ENCODE peak calls at places on chromosome 4, in eight cellular contexts. One of them, this sample, is unnamed. For H3K27me3, the result is how much of the 10 kb centered on the place peaks cover.

GRCh38 chr4:6834867-6835266 is 52.3 kb downstream of the KIAA0232 start:
- DNase-seq in PC-3: peak
- DNase-seq in IMR-90: peak
- DNase-seq in heart right ventricle: no peak
- DNase-seq in hepatocyte: no peak
- DNase-seq in tibial artery: no peak
- DNase-seq in testis: no peak
- DNase-seq in keratinocyte: no peak
- DNase-seq in this sample: no peak

GRCh38 chr4:67674098-67674497 is 26.9 kb downstream of the UBA6 start:
- DNase-seq in PC-3: peak
- DNase-seq in IMR-90: no peak
- DNase-seq in heart right ventricle: no peak
- DNase-seq in hepatocyte: no peak
- DNase-seq in tibial artery: no peak
- DNase-seq in testis: no peak
- DNase-seq in keratinocyte: no peak
- DNase-seq in this sample: no peak

GRCh38 chr4:177384856-177385396 is 57.3 kb downstream of the AGA start:
- DNase-seq in PC-3: no peak
- DNase-seq in IMR-90: no peak
- DNase-seq in heart right ventricle: no peak
- DNase-seq in hepatocyte: no peak
- DNase-seq in tibial artery: no peak
- DNase-seq in testis: no peak
- DNase-seq in keratinocyte: no peak
- DNase-seq in this sample: no peak

GRCh38 chr4:26992657-26993361 is 132.2 kb downstream of the STIM2 start:
- DNase-seq in PC-3: no peak
- DNase-seq in IMR-90: peak
- DNase-seq in heart right ventricle: no peak
- DNase-seq in hepatocyte: peak
- DNase-seq in tibial artery: peak
- DNase-seq in testis: peak
- DNase-seq in keratinocyte: no peak
- DNase-seq in this sample: no peak

GRCh38 chr4:70671091-70671490 is 4.8 kb upstream of the JCHAIN start:
- DNase-seq in PC-3: no peak
- DNase-seq in IMR-90: no peak
- DNase-seq in heart right ventricle: no peak
- DNase-seq in hepatocyte: no peak
- DNase-seq in tibial artery: no peak
- DNase-seq in testis: no peak
- DNase-seq in keratinocyte: no peak
- DNase-seq in this sample: no peak

GRCh38 chr4:68985442-68985841 is 33.8 kb upstream of the UGT2A3 start:
- DNase-seq in PC-3: no peak
- DNase-seq in IMR-90: no peak
- DNase-seq in heart right ventricle: no peak
- DNase-seq in hepatocyte: no peak
- DNase-seq in tibial artery: no peak
- DNase-seq in testis: no peak
- DNase-seq in keratinocyte: no peak
- DNase-seq in this sample: no peak

GRCh38 chr4:34196375-34196774 is 2047.9 kb downstream of the ARAP2 start:
- DNase-seq in PC-3: no peak
- DNase-seq in IMR-90: no peak
- DNase-seq in heart right ventricle: no peak
- DNase-seq in hepatocyte: no peak
- DNase-seq in tibial artery: no peak
- DNase-seq in testis: no peak
- DNase-seq in keratinocyte: no peak
- DNase-seq in this sample: no peak

GRCh38 chr4:610411-611261 is 14.7 kb upstream of the PDE6B start:
- DNase-seq in PC-3: peak
- DNase-seq in IMR-90: peak
- DNase-seq in heart right ventricle: no peak
- DNase-seq in hepatocyte: peak
- DNase-seq in tibial artery: no peak
- DNase-seq in testis: no peak
- DNase-seq in keratinocyte: peak
- DNase-seq in this sample: no peak

GRCh38 chr4:185742766-185743165 is 69.2 kb downstream of the SORBS2 start:
- DNase-seq in PC-3: peak
- DNase-seq in IMR-90: no peak
- DNase-seq in heart right ventricle: no peak
- DNase-seq in hepatocyte: no peak
- DNase-seq in tibial artery: no peak
- DNase-seq in testis: no peak
- DNase-seq in keratinocyte: no peak
- DNase-seq in this sample: no peak

GRCh38 chr4:35300996-35301774 is 943.1 kb downstream of the ARAP2 start:
- DNase-seq in PC-3: no peak
- DNase-seq in IMR-90: no peak
- DNase-seq in heart right ventricle: no peak
- DNase-seq in hepatocyte: no peak
- DNase-seq in tibial artery: no peak
- DNase-seq in testis: no peak
- DNase-seq in keratinocyte: no peak
- DNase-seq in this sample: no peak

GRCh38 chr4:161320377-161320776 is 843.4 kb downstream of the FSTL5 start:
- DNase-seq in PC-3: peak
- DNase-seq in IMR-90: no peak
- DNase-seq in heart right ventricle: no peak
- DNase-seq in hepatocyte: peak
- DNase-seq in tibial artery: no peak
- DNase-seq in testis: peak
- DNase-seq in keratinocyte: no peak
- DNase-seq in this sample: no peak

GRCh38 chr4:143254479-143255216 is 69.9 kb downstream of the USP38 start:
- DNase-seq in PC-3: no peak
- DNase-seq in IMR-90: no peak
- DNase-seq in heart right ventricle: no peak
- DNase-seq in hepatocyte: no peak
- DNase-seq in tibial artery: no peak
- DNase-seq in testis: peak
- DNase-seq in keratinocyte: no peak
- DNase-seq in this sample: no peak

GRCh38 chr4:98728433-98728832 is 70.0 kb upstream of the TSPAN5 start:
- DNase-seq in PC-3: peak
- DNase-seq in IMR-90: peak
- DNase-seq in heart right ventricle: no peak
- DNase-seq in hepatocyte: peak
- DNase-seq in tibial artery: no peak
- DNase-seq in testis: no peak
- DNase-seq in keratinocyte: no peak
- DNase-seq in this sample: peak

GRCh38 chr4:71195932-71196331 is 142.9 kb upstream of the SLC4A4 start:
- DNase-seq in PC-3: no peak
- DNase-seq in IMR-90: peak
- DNase-seq in heart right ventricle: no peak
- DNase-seq in hepatocyte: no peak
- DNase-seq in tibial artery: no peak
- DNase-seq in testis: no peak
- DNase-seq in keratinocyte: no peak
- DNase-seq in this sample: peak

GRCh38 chr4:16791460-16791859 is 107.0 kb downstream of the LDB2 start:
- DNase-seq in PC-3: no peak
- DNase-seq in IMR-90: no peak
- DNase-seq in heart right ventricle: no peak
- DNase-seq in hepatocyte: no peak
- DNase-seq in tibial artery: no peak
- DNase-seq in testis: no peak
- DNase-seq in keratinocyte: no peak
- DNase-seq in this sample: no peak

GRCh38 chr4:16790508-16790907 is 107.9 kb downstream of the LDB2 start:
- DNase-seq in PC-3: peak
- DNase-seq in IMR-90: no peak
- DNase-seq in heart right ventricle: no peak
- DNase-seq in hepatocyte: no peak
- DNase-seq in tibial artery: no peak
- DNase-seq in testis: no peak
- DNase-seq in keratinocyte: no peak
- DNase-seq in this sample: no peak

GRCh38 chr4:16794816-16795445 is 103.5 kb downstream of the LDB2 start:
- DNase-seq in PC-3: peak
- DNase-seq in IMR-90: peak
- DNase-seq in heart right ventricle: peak
- DNase-seq in hepatocyte: peak
- DNase-seq in tibial artery: peak
- DNase-seq in testis: peak
- DNase-seq in keratinocyte: no peak
- DNase-seq in this sample: no peak
- TF ChIP-seq CTCF in PC-3: peak
- TF ChIP-seq CTCF in IMR-90: peak
- TF ChIP-seq CTCF in heart right ventricle: peak
- TF ChIP-seq CTCF in hepatocyte: peak
- TF ChIP-seq CTCF in tibial artery: peak
- TF ChIP-seq CTCF in testis: peak
- TF ChIP-seq CTCF in keratinocyte: peak
- TF ChIP-seq CTCF in this sample: peak

GRCh38 chr4:30295652-30296051 is 424.5 kb upstream of the PCDH7 start:
- DNase-seq in PC-3: no peak
- DNase-seq in IMR-90: no peak
- DNase-seq in heart right ventricle: no peak
- DNase-seq in hepatocyte: no peak
- DNase-seq in tibial artery: no peak
- DNase-seq in testis: no peak
- DNase-seq in keratinocyte: no peak
- DNase-seq in this sample: no peak

GRCh38 chr4:30294295-30294694 is 425.9 kb upstream of the PCDH7 start:
- DNase-seq in PC-3: no peak
- DNase-seq in IMR-90: no peak
- DNase-seq in heart right ventricle: no peak
- DNase-seq in hepatocyte: no peak
- DNase-seq in tibial artery: no peak
- DNase-seq in testis: no peak
- DNase-seq in keratinocyte: no peak
- DNase-seq in this sample: no peak
- H3K27me3 ChIP-seq in PC-3: under half
- H3K27me3 ChIP-seq in IMR-90: under half
- H3K27me3 ChIP-seq in heart right ventricle: under half
- H3K27me3 ChIP-seq in hepatocyte: under half
- H3K27me3 ChIP-seq in tibial artery: under half
- H3K27me3 ChIP-seq in testis: under half
- H3K27me3 ChIP-seq in keratinocyte: under half
- H3K27me3 ChIP-seq in this sample: under half

GRCh38 chr4:8296491-8296890 is 26.9 kb downstream of the HTRA3 start:
- DNase-seq in PC-3: no peak
- DNase-seq in IMR-90: no peak
- DNase-seq in heart right ventricle: no peak
- DNase-seq in hepatocyte: no peak
- DNase-seq in tibial artery: peak
- DNase-seq in testis: no peak
- DNase-seq in keratinocyte: no peak
- DNase-seq in this sample: no peak

GRCh38 chr4:8297141-8297601 is 27.6 kb downstream of the HTRA3 start:
- DNase-seq in PC-3: no peak
- DNase-seq in IMR-90: no peak
- DNase-seq in heart right ventricle: no peak
- DNase-seq in hepatocyte: no peak
- DNase-seq in tibial artery: peak
- DNase-seq in testis: no peak
- DNase-seq in keratinocyte: no peak
- DNase-seq in this sample: no peak

GRCh38 chr4:8300832-8301231 is 31.3 kb downstream of the HTRA3 start:
- DNase-seq in PC-3: no peak
- DNase-seq in IMR-90: no peak
- DNase-seq in heart right ventricle: no peak
- DNase-seq in hepatocyte: no peak
- DNase-seq in tibial artery: no peak
- DNase-seq in testis: no peak
- DNase-seq in keratinocyte: no peak
- DNase-seq in this sample: no peak

GRCh38 chr4:8295471-8295870 is 25.9 kb downstream of the HTRA3 start:
- DNase-seq in PC-3: no peak
- DNase-seq in IMR-90: no peak
- DNase-seq in heart right ventricle: no peak
- DNase-seq in hepatocyte: no peak
- DNase-seq in tibial artery: peak
- DNase-seq in testis: no peak
- DNase-seq in keratinocyte: no peak
- DNase-seq in this sample: no peak

DNA sequence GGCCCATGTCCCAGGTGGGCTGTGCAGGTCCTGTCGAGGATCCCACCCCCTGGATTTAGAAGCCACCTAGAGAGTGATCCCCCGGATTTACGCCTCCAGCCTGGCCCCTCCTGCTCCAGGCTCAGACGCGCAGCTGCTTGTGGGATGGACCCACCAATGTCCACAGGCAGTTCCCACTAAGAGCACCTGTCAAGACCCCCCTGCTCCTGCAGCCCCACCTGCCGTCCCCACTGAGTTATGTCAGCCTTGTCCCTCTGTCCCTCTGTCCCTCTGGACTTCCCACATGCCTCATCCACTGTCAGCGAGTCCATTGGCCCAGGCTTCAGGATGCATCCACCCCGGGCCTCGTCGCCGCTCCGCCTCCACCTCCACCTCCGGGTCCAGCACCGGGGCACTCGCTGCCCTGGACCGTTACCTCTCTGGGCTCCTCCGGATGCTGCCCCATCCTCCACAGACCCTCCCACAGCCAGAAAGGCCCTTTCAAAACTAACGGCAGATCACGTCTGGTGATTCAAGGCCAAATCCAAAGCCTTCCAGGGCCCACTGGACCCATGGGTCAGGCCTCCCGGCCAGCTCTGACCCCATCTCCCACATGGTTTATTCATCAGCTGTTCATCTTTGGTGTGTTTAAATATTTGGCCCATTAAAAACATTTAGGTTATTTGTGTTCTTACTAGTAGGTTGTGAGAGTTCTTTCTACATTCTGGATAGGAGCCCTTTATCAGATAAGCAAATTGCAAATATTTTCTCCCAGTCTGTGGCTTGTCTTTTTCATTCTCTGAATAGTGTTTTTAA is 28.3 kb downstream of the HTRA3 start:
- DNase-seq in PC-3: no peak
- DNase-seq in IMR-90: no peak
- DNase-seq in heart right ventricle: no peak
- DNase-seq in hepatocyte: no peak
- DNase-seq in tibial artery: peak
- DNase-seq in testis: no peak
- DNase-seq in keratinocyte: no peak
- DNase-seq in this sample: no peak
- TF ChIP-seq CTCF in PC-3: no peak
- TF ChIP-seq CTCF in IMR-90: no peak
- TF ChIP-seq CTCF in heart right ventricle: no peak
- TF ChIP-seq CTCF in hepatocyte: no peak
- TF ChIP-seq CTCF in tibial artery: no peak
- TF ChIP-seq CTCF in testis: no peak
- TF ChIP-seq CTCF in keratinocyte: no peak
- TF ChIP-seq CTCF in this sample: no peak

DNA sequence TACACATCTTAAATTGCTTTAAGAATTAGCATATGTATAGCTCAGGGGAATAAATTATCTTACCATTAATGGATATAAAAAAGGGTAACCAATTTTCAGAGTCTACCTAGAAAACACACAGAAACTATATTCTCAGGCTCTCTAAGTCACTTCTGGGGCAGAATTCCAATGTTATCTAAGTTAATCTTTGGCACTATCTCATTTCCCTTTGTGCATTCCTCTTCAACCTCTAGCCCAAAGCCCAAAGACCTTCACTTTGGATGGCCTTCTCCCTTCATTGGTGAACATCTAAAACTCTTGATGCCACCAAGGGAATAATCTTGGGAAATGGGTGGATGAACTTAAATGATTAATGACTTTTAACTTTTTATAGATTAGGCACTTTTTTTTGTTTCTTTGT is 108.3 kb downstream of the APBB2 start:
- DNase-seq in PC-3: no peak
- DNase-seq in IMR-90: no peak
- DNase-seq in heart right ventricle: no peak
- DNase-seq in hepatocyte: no peak
- DNase-seq in tibial artery: no peak
- DNase-seq in testis: no peak
- DNase-seq in keratinocyte: no peak
- DNase-seq in this sample: no peak
- H3K27me3 ChIP-seq in PC-3: under half
- H3K27me3 ChIP-seq in IMR-90: under half
- H3K27me3 ChIP-seq in heart right ventricle: under half
- H3K27me3 ChIP-seq in hepatocyte: under half
- H3K27me3 ChIP-seq in tibial artery: under half
- H3K27me3 ChIP-seq in testis: under half
- H3K27me3 ChIP-seq in keratinocyte: under half
- H3K27me3 ChIP-seq in this sample: under half

This sample was measured in BJ.